ENCODE peak calls at places on chromosome 1, in eight cellular contexts. One of them, this sample, is unnamed. For H3K27me3, the result is how much of the 10 kb centered on the place peaks cover.

GRCh38 chr1:54608561-54609230 is 14.6 kb downstream of the FAM151A start:
- DNase-seq in sigmoid colon: peak
- DNase-seq in aorta: no peak
- DNase-seq in tibial nerve: no peak
- DNase-seq in thyroid gland: no peak
- DNase-seq in IMR-90: no peak
- DNase-seq in AG04450: no peak
- DNase-seq in left ventricle myocardium inferior: no peak
- DNase-seq in this sample: no peak

GRCh38 chr1:145714524-145715111 is 4.7 kb upstream of the CD160 start:
- DNase-seq in sigmoid colon: no peak
- DNase-seq in aorta: no peak
- DNase-seq in tibial nerve: no peak
- DNase-seq in thyroid gland: no peak
- DNase-seq in IMR-90: no peak
- DNase-seq in AG04450: no peak
- DNase-seq in left ventricle myocardium inferior: peak
- DNase-seq in this sample: no peak

GRCh38 chr1:223802602-223803001 is 43.1 kb downstream of the TP53BP2 start:
- DNase-seq in sigmoid colon: no peak
- DNase-seq in aorta: no peak
- DNase-seq in tibial nerve: no peak
- DNase-seq in thyroid gland: no peak
- DNase-seq in IMR-90: no peak
- DNase-seq in AG04450: no peak
- DNase-seq in left ventricle myocardium inferior: no peak
- DNase-seq in this sample: no peak

GRCh38 chr1:64748222-64748621 is 3.3 kb downstream of the RAVER2 start:
- DNase-seq in sigmoid colon: no peak
- DNase-seq in aorta: no peak
- DNase-seq in tibial nerve: no peak
- DNase-seq in thyroid gland: no peak
- DNase-seq in IMR-90: no peak
- DNase-seq in AG04450: no peak
- DNase-seq in left ventricle myocardium inferior: no peak
- DNase-seq in this sample: no peak

GRCh38 chr1:234564035-234565029 is 45.6 kb downstream of the IRF2BP2 start:
- DNase-seq in sigmoid colon: no peak
- DNase-seq in aorta: no peak
- DNase-seq in tibial nerve: no peak
- DNase-seq in thyroid gland: no peak
- DNase-seq in IMR-90: peak
- DNase-seq in AG04450: no peak
- DNase-seq in left ventricle myocardium inferior: no peak
- DNase-seq in this sample: no peak

GRCh38 chr1:80450711-80451110 is 1350.0 kb upstream of the ADGRL2 start:
- DNase-seq in sigmoid colon: no peak
- DNase-seq in aorta: no peak
- DNase-seq in tibial nerve: no peak
- DNase-seq in thyroid gland: no peak
- DNase-seq in IMR-90: no peak
- DNase-seq in AG04450: no peak
- DNase-seq in left ventricle myocardium inferior: no peak
- DNase-seq in this sample: no peak

GRCh38 chr1:238465449-238465848 is 574.7 kb upstream of the ZP4 start:
- DNase-seq in sigmoid colon: no peak
- DNase-seq in aorta: no peak
- DNase-seq in tibial nerve: no peak
- DNase-seq in thyroid gland: no peak
- DNase-seq in IMR-90: peak
- DNase-seq in AG04450: no peak
- DNase-seq in left ventricle myocardium inferior: no peak
- DNase-seq in this sample: no peak

GRCh38 chr1:75614455-75615379 is 3.8 kb upstream of the SLC44A5 start:
- DNase-seq in sigmoid colon: no peak
- DNase-seq in aorta: peak
- DNase-seq in tibial nerve: no peak
- DNase-seq in thyroid gland: peak
- DNase-seq in IMR-90: peak
- DNase-seq in AG04450: no peak
- DNase-seq in left ventricle myocardium inferior: peak
- DNase-seq in this sample: no peak

GRCh38 chr1:29783501-29784275 is 547.4 kb downstream of the PTPRU start:
- DNase-seq in sigmoid colon: no peak
- DNase-seq in aorta: no peak
- DNase-seq in tibial nerve: no peak
- DNase-seq in thyroid gland: no peak
- DNase-seq in IMR-90: no peak
- DNase-seq in AG04450: no peak
- DNase-seq in left ventricle myocardium inferior: no peak
- DNase-seq in this sample: no peak

GRCh38 chr1:18110968-18111367 is 3.4 kb downstream of the IGSF21 start:
- DNase-seq in sigmoid colon: no peak
- DNase-seq in aorta: no peak
- DNase-seq in tibial nerve: no peak
- DNase-seq in thyroid gland: no peak
- DNase-seq in IMR-90: no peak
- DNase-seq in AG04450: no peak
- DNase-seq in left ventricle myocardium inferior: peak
- DNase-seq in this sample: no peak

GRCh38 chr1:37038703-37039093 is 4.4 kb upstream of the GRIK3 start:
- DNase-seq in sigmoid colon: no peak
- DNase-seq in aorta: no peak
- DNase-seq in tibial nerve: no peak
- DNase-seq in thyroid gland: no peak
- DNase-seq in IMR-90: no peak
- DNase-seq in AG04450: no peak
- DNase-seq in left ventricle myocardium inferior: no peak
- DNase-seq in this sample: no peak
- H3K27me3 ChIP-seq in sigmoid colon: under half
- H3K27me3 ChIP-seq in aorta: under half
- H3K27me3 ChIP-seq in tibial nerve: under half
- H3K27me3 ChIP-seq in thyroid gland: under half
- H3K27me3 ChIP-seq in IMR-90: under half
- H3K27me3 ChIP-seq in AG04450: under half
- H3K27me3 ChIP-seq in left ventricle myocardium inferior: half or more
- H3K27me3 ChIP-seq in this sample: under half

DNA sequence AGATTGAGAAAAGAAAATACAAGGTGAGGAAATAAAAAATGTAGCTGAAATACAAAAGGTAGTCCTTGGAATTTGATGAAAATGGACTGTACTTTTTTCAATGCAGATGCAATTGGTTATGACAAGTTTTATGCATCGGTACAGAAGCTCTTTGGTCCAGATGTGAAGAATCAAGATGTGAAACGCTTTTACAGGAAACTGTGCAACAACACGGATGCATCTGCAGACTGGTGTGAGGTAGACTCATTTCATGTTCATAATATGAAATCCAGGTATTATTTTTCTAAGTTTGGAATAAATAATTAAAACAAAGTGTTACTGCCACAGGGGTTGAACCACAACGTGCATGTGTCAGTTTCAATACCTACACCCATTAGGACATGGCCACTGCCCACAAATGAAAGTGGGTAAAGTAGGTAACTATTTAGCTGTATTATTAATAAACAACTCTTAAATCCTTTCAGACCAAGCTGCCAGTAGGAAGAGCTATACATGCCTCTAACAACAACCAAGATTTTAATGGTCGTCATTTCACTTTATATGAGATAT is 8.4 kb downstream of the WDR64 start:
- DNase-seq in sigmoid colon: no peak
- DNase-seq in aorta: no peak
- DNase-seq in tibial nerve: no peak
- DNase-seq in thyroid gland: no peak
- DNase-seq in IMR-90: no peak
- DNase-seq in AG04450: no peak
- DNase-seq in left ventricle myocardium inferior: no peak
- DNase-seq in this sample: no peak
- H3K4me3 ChIP-seq in sigmoid colon: no peak
- H3K4me3 ChIP-seq in aorta: no peak
- H3K4me3 ChIP-seq in tibial nerve: no peak
- H3K4me3 ChIP-seq in thyroid gland: no peak
- H3K4me3 ChIP-seq in IMR-90: no peak
- H3K4me3 ChIP-seq in AG04450: no peak
- H3K4me3 ChIP-seq in left ventricle myocardium inferior: no peak
- H3K4me3 ChIP-seq in this sample: no peak

GRCh38 chr1:230316864-230317745 is 109.0 kb downstream of the PGBD5 start:
- DNase-seq in sigmoid colon: peak
- DNase-seq in aorta: no peak
- DNase-seq in tibial nerve: no peak
- DNase-seq in thyroid gland: no peak
- DNase-seq in IMR-90: no peak
- DNase-seq in AG04450: no peak
- DNase-seq in left ventricle myocardium inferior: no peak
- DNase-seq in this sample: no peak
- H3K27me3 ChIP-seq in sigmoid colon: under half
- H3K27me3 ChIP-seq in aorta: under half
- H3K27me3 ChIP-seq in tibial nerve: under half
- H3K27me3 ChIP-seq in thyroid gland: under half
- H3K27me3 ChIP-seq in IMR-90: under half
- H3K27me3 ChIP-seq in AG04450: under half
- H3K27me3 ChIP-seq in left ventricle myocardium inferior: under half
- H3K27me3 ChIP-seq in this sample: under half

GRCh38 chr1:205576011-205576410 is 55.8 kb downstream of the ELK4 start:
- DNase-seq in sigmoid colon: peak
- DNase-seq in aorta: peak
- DNase-seq in tibial nerve: no peak
- DNase-seq in thyroid gland: no peak
- DNase-seq in IMR-90: no peak
- DNase-seq in AG04450: no peak
- DNase-seq in left ventricle myocardium inferior: no peak
- DNase-seq in this sample: no peak
- H3K4me3 ChIP-seq in sigmoid colon: no peak
- H3K4me3 ChIP-seq in aorta: no peak
- H3K4me3 ChIP-seq in tibial nerve: no peak
- H3K4me3 ChIP-seq in thyroid gland: no peak
- H3K4me3 ChIP-seq in IMR-90: no peak
- H3K4me3 ChIP-seq in AG04450: no peak
- H3K4me3 ChIP-seq in left ventricle myocardium inferior: no peak
- H3K4me3 ChIP-seq in this sample: no peak